ENCODE peak calls at places on chromosomes 12 and 14, in eight cellular contexts. B is H54, G is ovary, F is HCT116, C is lower leg skin, H is thyroid gland, R is NB4, A is body of pancreas. M is an unnamed sample.

GRCh38 chr12:66418908-66419307 is 116.6 kb downstream of the HELB start:
- DNase-seq in B (no peak), G (no peak), F (no peak), C (no peak), H (no peak), R (no peak), A (no peak), M (no peak)

GRCh38 chr12:8695116-8695515 is 2.7 kb upstream of the RIMKLB start:
- DNase-seq in B (no peak), G (no peak), F (no peak), C (no peak), H (no peak), R (no peak), A (no peak), M (no peak)

GRCh38 chr14:101010293-101010692 is 106.8 kb upstream of the RTL1 start:
- DNase-seq in B (no peak), G (no peak), F (no peak), C (peak; percentile 50), H (no peak), R (no peak), A (no peak), M (no peak)

GRCh38 chr12:48349471-48349870 is 1.2 kb downstream of the ZNF641 start:
- DNase-seq in B (no peak), G (peak; percentile 67), F (no peak), C (no peak), H (no peak), R (no peak), A (no peak), M (no peak)

GRCh38 chr12:128932521-128932920 is 79.2 kb downstream of the GLT1D1 start:
- DNase-seq in B (no peak), G (no peak), F (no peak), C (peak; percentile 70), H (no peak), R (no peak), A (no peak), M (no peak)

GRCh38 chr12:9799961-9800360 is 27.3 kb upstream of the KLRF1 start:
- DNase-seq in B (no peak), G (no peak), F (no peak), C (no peak), H (no peak), R (no peak), A (no peak), M (no peak)

GRCh38 chr12:106223485-106224391 is 24.1 kb downstream of the CKAP4 start:
- DNase-seq in B (peak; percentile 76), G (peak; percentile 78), F (peak; percentile 36), C (peak; percentile 93), H (peak; percentile 61), R (peak; percentile 68), A (peak; percentile 75), M (peak; percentile 43)

GRCh38 chr14:77439861-77440260 is 16.5 kb upstream of the NOXRED1 start:
- DNase-seq in B (no peak), G (no peak), F (no peak), C (no peak), H (no peak), R (no peak), A (no peak), M (no peak)

GRCh38 chr14:67721851-67722250 is 20.2 kb downstream of the RDH12 start:
- DNase-seq in B (no peak), G (no peak), F (no peak), C (no peak), H (no peak), R (no peak), A (no peak), M (no peak)

GRCh38 chr14:61188936-61189808 is 92.0 kb downstream of the TMEM30B start:
- DNase-seq in B (peak; percentile 72), G (peak; percentile 77), F (no peak), C (peak; percentile 88), H (peak; percentile 34), R (peak; percentile 20), A (peak; percentile 48), M (peak; percentile 12)

GRCh38 chr12:110606253-110606611 is 7.7 kb upstream of the TCTN1 start:
- DNase-seq in B (no peak), G (no peak), F (no peak), C (no peak), H (no peak), R (no peak), A (no peak), M (no peak)

GRCh38 chr14:50926851-50927386 is 17.4 kb downstream of the PYGL start:
- DNase-seq in B (no peak), G (no peak), F (no peak), C (no peak), H (no peak), R (peak; percentile 92), A (no peak), M (peak; percentile 67)

DNA sequence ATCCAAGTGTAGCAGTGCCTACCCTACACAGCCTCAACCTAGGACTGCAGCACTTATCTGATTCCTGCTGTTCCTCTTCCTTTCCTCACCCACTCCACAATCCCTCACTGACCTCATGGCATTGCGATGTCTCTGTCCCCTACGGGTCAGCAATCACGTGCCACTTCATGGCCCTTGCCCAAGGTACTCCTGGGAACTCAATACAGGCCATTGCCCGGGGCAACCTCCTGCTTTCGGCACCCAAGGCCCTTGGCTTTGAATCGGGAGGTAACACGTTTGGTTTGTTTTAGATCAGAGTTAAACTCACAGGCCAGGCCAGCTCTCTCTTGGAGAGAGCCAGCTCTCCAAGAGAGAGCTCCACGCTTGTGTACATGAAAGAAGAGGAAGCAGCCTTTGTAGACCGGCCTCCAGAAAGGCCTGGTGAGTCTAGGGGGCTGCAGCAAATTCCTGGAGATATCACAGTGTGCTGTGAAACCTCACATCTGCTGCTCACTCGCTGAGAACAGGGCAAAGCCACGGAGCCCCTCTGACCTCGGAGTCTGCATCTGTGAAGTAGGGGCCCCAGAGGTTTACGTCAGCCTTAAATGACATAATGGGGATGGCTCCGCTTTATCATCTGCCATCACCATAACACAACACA is 12.2 kb downstream of the CLMN start:
- DNase-seq in B (no peak), G (no peak), F (no peak), C (no peak), H (peak; percentile 94), R (no peak), A (peak; percentile 77), M (no peak)
- TF ChIP-seq POLR2A in B (no peak), G (no peak), F (no peak), C (no peak), H (no peak), R (no peak), A (no peak), M (no peak)

DNA sequence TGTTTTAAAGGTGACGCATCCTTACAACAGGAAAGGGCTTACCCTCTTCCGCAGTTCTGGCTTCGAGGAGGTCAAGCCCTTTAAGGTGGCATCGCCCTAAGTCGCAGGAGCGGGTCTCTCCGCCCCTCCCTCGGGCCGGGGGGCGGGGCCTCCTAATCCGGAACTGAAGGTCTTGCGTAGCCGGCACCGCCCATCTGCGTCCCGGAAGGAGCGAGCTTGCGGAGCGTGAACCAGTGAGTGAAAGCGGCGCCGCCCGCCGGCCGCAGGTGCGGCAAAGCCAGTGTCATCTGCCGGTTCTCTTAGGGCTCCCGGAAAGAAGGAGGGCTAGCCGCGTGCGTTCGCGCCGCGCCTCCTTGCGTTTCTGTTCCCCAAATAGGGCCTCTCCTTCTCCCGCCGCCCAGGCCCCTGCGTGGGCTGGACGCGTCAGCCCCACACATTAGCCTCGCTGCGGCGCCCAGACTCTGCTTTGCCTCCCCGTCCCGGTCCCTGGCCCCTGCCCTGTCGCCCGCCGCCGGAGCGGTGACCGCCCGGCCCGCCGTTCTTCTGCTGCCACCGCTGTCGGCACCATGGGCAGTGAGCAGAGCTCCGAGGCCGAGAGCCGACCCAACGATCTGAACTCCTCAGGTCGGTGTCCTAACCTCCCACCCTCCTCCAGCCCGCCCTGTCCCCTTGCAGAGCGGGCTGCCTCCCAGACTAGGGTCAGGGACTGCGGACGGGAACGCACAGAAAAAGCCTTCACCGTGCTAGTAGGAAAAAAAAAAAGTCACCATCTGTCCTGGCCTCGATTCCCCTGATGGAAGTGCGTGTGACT is at the start of gene BORCS5:
- DNase-seq in B (peak; percentile 86), G (peak; percentile 96), F (peak; percentile 91), C (peak; percentile 99), H (peak; percentile 98), R (peak; percentile 99), A (peak; percentile 98), M (peak; percentile 98)
- TF ChIP-seq POLR2A in B (peak; percentile 90), G (peak; percentile 97), F (peak; percentile 90), C (peak; percentile 75), H (peak; percentile 62), R (peak; percentile 97), A (peak; percentile 99), M (peak; percentile 100)

DNA sequence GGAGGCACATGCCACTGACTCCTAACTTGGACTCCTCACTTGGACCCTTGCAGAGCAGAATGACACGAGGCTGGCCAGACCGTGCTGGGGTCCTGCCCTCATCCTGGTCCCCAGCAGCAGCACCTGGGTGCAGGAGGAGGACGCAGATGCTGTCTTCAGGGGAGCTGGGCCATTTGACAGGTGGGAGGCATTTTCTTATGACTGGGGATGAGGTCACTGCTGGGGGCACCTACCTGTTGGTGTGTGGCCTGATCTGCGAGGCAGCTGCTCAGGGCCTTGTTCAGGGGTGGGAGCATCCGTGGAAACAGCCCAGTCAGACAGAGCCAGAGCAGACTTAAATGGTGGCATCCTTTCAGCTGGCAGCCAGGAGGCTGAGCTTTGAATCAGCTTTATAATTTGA is 57.3 kb downstream of the CACNA1C start:
- DNase-seq in B (no peak), G (no peak), F (no peak), C (no peak), H (no peak), R (no peak), A (no peak), M (no peak)
- TF ChIP-seq POLR2A in B (no peak), G (no peak), F (no peak), C (no peak), H (no peak), R (no peak), A (no peak), M (no peak)

GRCh38 chr14:74882103-74882920 is 596 bp downstream of the DLST start:
- DNase-seq in B (peak; percentile 45), G (no peak), F (no peak), C (peak; percentile 93), H (peak; percentile 54), R (peak; percentile 72), A (peak; percentile 40), M (peak; percentile 82)

GRCh38 chr14:74875941-74876913 is at the start of gene PROX2:
- DNase-seq in B (no peak), G (no peak), F (no peak), C (no peak), H (no peak), R (peak; percentile 85), A (no peak), M (no peak)

GRCh38 chr14:74879427-74880180 is 2.1 kb upstream of the DLST start:
- DNase-seq in B (no peak), G (no peak), F (no peak), C (no peak), H (no peak), R (no peak), A (no peak), M (no peak)

GRCh38 chr14:74886001-74886400 is 4.3 kb downstream of the DLST start:
- DNase-seq in B (no peak), G (no peak), F (no peak), C (no peak), H (no peak), R (no peak), A (no peak), M (no peak)

DNA sequence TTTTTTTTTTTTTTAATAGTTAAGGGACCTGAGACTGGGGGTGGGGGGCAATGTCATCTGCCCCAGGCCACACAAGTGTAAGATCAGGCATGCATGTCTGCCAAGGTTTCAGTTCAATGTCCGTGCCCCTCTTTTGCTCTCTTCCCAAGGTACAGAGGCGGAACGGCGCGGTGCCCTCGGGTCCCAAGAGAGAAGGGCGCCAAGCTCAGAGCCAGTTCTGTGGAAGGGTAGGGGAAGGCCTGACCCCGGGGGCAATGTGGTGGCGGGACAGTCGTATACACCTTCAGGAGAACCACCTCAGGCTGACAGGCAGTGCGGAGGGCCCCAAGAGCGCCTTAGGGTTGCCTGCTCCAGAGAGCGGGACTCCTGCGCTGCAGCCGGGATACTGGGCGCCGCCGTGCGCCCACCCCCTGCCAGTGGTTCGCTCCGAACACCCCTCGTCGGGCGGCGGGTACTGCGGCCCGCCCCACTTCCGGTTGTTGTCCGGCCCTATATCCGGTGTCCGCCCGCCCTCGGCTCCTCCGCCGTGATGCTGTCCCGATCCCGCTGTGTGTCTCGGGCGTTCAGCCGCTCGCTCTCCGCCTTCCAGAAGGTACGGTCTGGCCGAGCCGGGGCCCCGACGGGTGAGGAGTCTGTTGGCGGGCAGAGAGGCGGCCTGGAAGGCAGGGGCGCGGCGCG is at the start of gene DLST:
- DNase-seq in B (peak; percentile 75), G (peak; percentile 91), F (peak; percentile 71), C (peak; percentile 97), H (peak; percentile 85), R (peak; percentile 92), A (peak; percentile 89), M (peak; percentile 93)
- TF ChIP-seq POLR2A in B (peak; percentile 89), G (peak; percentile 65), F (peak; percentile 90), C (no peak), H (peak; percentile 20), R (peak; percentile 86), A (peak; percentile 84), M (peak; percentile 93)